ENCODE peak calls at places on chromosomes 13 and 19, in five cellular contexts. N, F, W, T and X are unnamed samples.

GRCh38 chr19:13441810-13442512 is 64.3 kb downstream of the CACNA1A start:
- DNase-seq in T (no peak), N (peak; percentile 80), W (peak; percentile 21), F (no peak), X (no peak)

GRCh38 chr13:67119481-67119883 is 110.7 kb downstream of the PCDH9 start:
- DNase-seq in N (peak; percentile 79), T (peak; percentile 10), W (peak; percentile 47), F (peak; percentile 51), X (no peak)

GRCh38 chr19:18932216-18932841 is 8.7 kb downstream of the HOMER3 start:
- DNase-seq in F (no peak), N (peak; percentile 29), T (no peak), W (peak; percentile 71), X (no peak)

GRCh38 chr19:6587093-6587820 is 3.7 kb downstream of the CD70 start:
- DNase-seq in W (no peak), N (no peak), T (no peak), F (no peak), X (no peak)

GRCh38 chr19:5623397-5624153 is 692 bp downstream of the SAFB start:
- DNase-seq in F (no peak), W (no peak), N (no peak), T (no peak), X (peak; percentile 21)

GRCh38 chr13:66657165-66657895 is 572.8 kb downstream of the PCDH9 start:
- DNase-seq in W (no peak), F (peak; percentile 94), N (peak; percentile 97), T (peak; percentile 80), X (peak; percentile 94)

GRCh38 chr13:112324121-112324520 is 52.0 kb upstream of the SPACA7 start:
- DNase-seq in N (no peak), W (no peak), F (no peak), T (no peak), X (peak; percentile 34)

GRCh38 chr13:84279166-84279565 is 396.9 kb upstream of the SLITRK1 start:
- DNase-seq in W (no peak), T (no peak), F (no peak), N (peak; percentile 17), X (no peak)

GRCh38 chr13:59774511-59774911 is 389.2 kb downstream of the DIAPH3 start:
- DNase-seq in T (peak; percentile 38), N (peak; percentile 48), W (peak; percentile 54), F (no peak), X (no peak)

GRCh38 chr19:41302624-41303351 is 7.2 kb upstream of the CCDC97 start:
- DNase-seq in F (no peak), T (no peak), N (no peak), W (no peak), X (no peak)

GRCh38 chr19:11088508-11089253 is 582 bp upstream of the LDLR start:
- DNase-seq in F (no peak), W (no peak), T (no peak), N (no peak), X (no peak)

GRCh38 chr19:543912-544608 is at the start of gene GZMM:
- DNase-seq in N (no peak), W (no peak), F (no peak), T (no peak), X (no peak)

GRCh38 chr13:74647991-74648390 is 513.8 kb upstream of the KLF12 start:
- DNase-seq in N (no peak), W (no peak), T (no peak), F (no peak), X (no peak)

GRCh38 chr13:50179977-50180376 is 164.7 kb downstream of the KCNRG start:
- DNase-seq in W (no peak), T (no peak), N (no peak), F (no peak), X (no peak)

GRCh38 chr13:112725346-112726017 is 35.6 kb downstream of the ATP11A start:
- DNase-seq in N (peak; percentile 85), T (no peak), W (peak; percentile 72), F (peak; percentile 24), X (no peak)

GRCh38 chr19:35644206-35644986 is 2.9 kb downstream of the ETV2 start:
- DNase-seq in F (peak; percentile 93), T (peak; percentile 70), W (peak; percentile 97), N (peak; percentile 91), X (peak; percentile 77)

GRCh38 chr19:10388957-10389356 is 8.6 kb upstream of the TYK2 start:
- DNase-seq in W (peak; percentile 69), T (peak; percentile 47), F (peak; percentile 75), N (peak; percentile 94), X (peak; percentile 81)

GRCh38 chr13:57491318-57491717 is 140.2 kb upstream of the PCDH17 start:
- DNase-seq in T (no peak), N (no peak), F (no peak), W (no peak), X (no peak)

GRCh38 chr19:35347930-35348298 is 212 bp downstream of the FFAR1 start:
- DNase-seq in W (no peak), F (no peak), T (no peak), N (no peak), X (no peak)

GRCh38 chr19:38294090-38294489 is 10.0 kb upstream of the C19orf33 start:
- DNase-seq in N (no peak), T (no peak), F (no peak), W (no peak), X (no peak)

GRCh38 chr13:84563611-84564010 is 681.3 kb upstream of the SLITRK1 start:
- DNase-seq in N (no peak), T (no peak), W (no peak), F (no peak), X (no peak)

GRCh38 chr19:11694533-11695439 is 44.0 kb downstream of the ZNF823 start:
- DNase-seq in N (peak; percentile 97), T (peak; percentile 75), F (no peak), W (peak; percentile 96), X (peak; percentile 85)

GRCh38 chr19:36051236-36051635 is 2.8 kb downstream of the THAP8 start:
- DNase-seq in T (no peak), F (no peak), N (no peak), W (no peak), X (peak; percentile 34)

GRCh38 chr13:100694722-100695644 is 20.4 kb upstream of the TMTC4 start:
- DNase-seq in T (no peak), N (peak; percentile 58), W (peak; percentile 76), F (no peak), X (peak; percentile 32)

GRCh38 chr19:39842693-39843435 is 3.3 kb downstream of the FBL start:
- DNase-seq in T (no peak), N (no peak), F (no peak), W (no peak), X (no peak)

GRCh38 chr19:41398603-41399002 is 985 bp downstream of the BCKDHA start:
- DNase-seq in F (no peak), T (no peak), W (no peak), N (no peak), X (no peak)

GRCh38 chr13:112968380-112968909 is 569 bp upstream of the MCF2L start:
- DNase-seq in N (peak; percentile 41), W (no peak), T (no peak), F (no peak), X (peak; percentile 41)

GRCh38 chr13:84616864-84617263 is 734.6 kb upstream of the SLITRK1 start:
- DNase-seq in W (no peak), T (no peak), F (no peak), N (no peak), X (no peak)

GRCh38 chr13:28047784-28048388 is 52.5 kb downstream of the FLT3 start:
- DNase-seq in F (no peak), T (no peak), N (peak; percentile 42), W (no peak), X (no peak)

GRCh38 chr19:13997637-13997962 is 8.5 kb downstream of the RFX1 start:
- DNase-seq in F (no peak), N (no peak), T (no peak), W (no peak), X (no peak)

GRCh38 chr13:85631801-85632200 is 167.4 kb downstream of the SLITRK6 start:
- DNase-seq in W (no peak), T (no peak), F (no peak), N (peak; percentile 31), X (no peak)

GRCh38 chr19:13012690-13013608 is 17.7 kb downstream of the NFIX start:
- DNase-seq in W (peak; percentile 64), F (no peak), N (peak; percentile 78), T (no peak), X (no peak)

GRCh38 chr19:7845390-7846179 is 15.6 kb downstream of the EVI5L start:
- DNase-seq in T (no peak), N (no peak), F (no peak), W (no peak), X (no peak)

GRCh38 chr19:1809663-1810062 is 2.4 kb downstream of the ATP8B3 start:
- DNase-seq in N (no peak), T (no peak), W (no peak), F (no peak), X (no peak)

GRCh38 chr19:42450314-42450934 is 7.7 kb upstream of the CXCL17 start:
- DNase-seq in F (peak; percentile 72), T (peak; percentile 55), N (peak; percentile 87), W (peak; percentile 65), X (peak; percentile 68)

GRCh38 chr13:23020246-23020843 is 160.4 kb upstream of the SGCG start:
- DNase-seq in T (peak; percentile 10), W (peak; percentile 11), N (peak; percentile 66), F (peak; percentile 33), X (peak; percentile 92)